ENCODE peak calls at places on chromosomes 16 and 17, in eight cellular contexts. One of them, this sample, is unnamed.

GRCh38 chr17:82553210-82553930 is 33.8 kb downstream of the FOXK2 start:
- DNase-seq in CD8-positive, alpha-beta T cell: no peak
- DNase-seq in hippocampal formation: no peak
- DNase-seq in anterior cingulate cortex: no peak
- DNase-seq in choroid plexus epithelial cell: no peak
- DNase-seq in AG08396: no peak
- DNase-seq in cardiac septum: no peak
- DNase-seq in dermis microvascular lymphatic vessel endothelial cell: no peak
- DNase-seq in this sample: no peak

GRCh38 chr16:12348733-12349704 is 372.5 kb downstream of the SNX29 start:
- DNase-seq in dermis microvascular lymphatic vessel endothelial cell: no peak
- DNase-seq in CD8-positive, alpha-beta T cell: no peak
- DNase-seq in cardiac septum: no peak
- DNase-seq in AG08396: no peak
- DNase-seq in choroid plexus epithelial cell: peak; percentile 9
- DNase-seq in hippocampal formation: no peak
- DNase-seq in anterior cingulate cortex: no peak
- DNase-seq in this sample: no peak

GRCh38 chr16:3065069-3065741 is at the start of gene IL32:
- DNase-seq in anterior cingulate cortex: no peak
- DNase-seq in cardiac septum: peak; percentile 86
- DNase-seq in CD8-positive, alpha-beta T cell: no peak
- DNase-seq in choroid plexus epithelial cell: peak; percentile 86
- DNase-seq in hippocampal formation: no peak
- DNase-seq in dermis microvascular lymphatic vessel endothelial cell: peak; percentile 75
- DNase-seq in AG08396: peak; percentile 89
- DNase-seq in this sample: no peak

GRCh38 chr17:4747847-4748246 is 8.1 kb upstream of the CXCL16 start:
- DNase-seq in dermis microvascular lymphatic vessel endothelial cell: peak; percentile 11
- DNase-seq in cardiac septum: no peak
- DNase-seq in hippocampal formation: no peak
- DNase-seq in AG08396: no peak
- DNase-seq in choroid plexus epithelial cell: no peak
- DNase-seq in anterior cingulate cortex: no peak
- DNase-seq in CD8-positive, alpha-beta T cell: no peak
- DNase-seq in this sample: no peak

GRCh38 chr16:79509221-79509631 is 91.3 kb downstream of the MAF start:
- DNase-seq in AG08396: no peak
- DNase-seq in CD8-positive, alpha-beta T cell: no peak
- DNase-seq in dermis microvascular lymphatic vessel endothelial cell: no peak
- DNase-seq in choroid plexus epithelial cell: no peak
- DNase-seq in anterior cingulate cortex: peak; percentile 17
- DNase-seq in hippocampal formation: peak; percentile 61
- DNase-seq in cardiac septum: no peak
- DNase-seq in this sample: no peak

GRCh38 chr17:77888242-77889134 is 70.0 kb upstream of the TNRC6C start:
- DNase-seq in anterior cingulate cortex: no peak
- DNase-seq in choroid plexus epithelial cell: no peak
- DNase-seq in AG08396: no peak
- DNase-seq in hippocampal formation: no peak
- DNase-seq in cardiac septum: peak; percentile 17
- DNase-seq in dermis microvascular lymphatic vessel endothelial cell: no peak
- DNase-seq in CD8-positive, alpha-beta T cell: no peak
- DNase-seq in this sample: no peak

GRCh38 chr17:73013816-73014663 is 78.4 kb downstream of the SLC39A11 start:
- DNase-seq in anterior cingulate cortex: no peak
- DNase-seq in cardiac septum: no peak
- DNase-seq in dermis microvascular lymphatic vessel endothelial cell: no peak
- DNase-seq in hippocampal formation: no peak
- DNase-seq in AG08396: no peak
- DNase-seq in choroid plexus epithelial cell: peak; percentile 94
- DNase-seq in CD8-positive, alpha-beta T cell: no peak
- DNase-seq in this sample: peak; percentile 63

GRCh38 chr17:19706791-19707727 is 9.3 kb downstream of the SLC47A2 start:
- DNase-seq in anterior cingulate cortex: no peak
- DNase-seq in AG08396: peak; percentile 16
- DNase-seq in choroid plexus epithelial cell: no peak
- DNase-seq in hippocampal formation: no peak
- DNase-seq in CD8-positive, alpha-beta T cell: no peak
- DNase-seq in dermis microvascular lymphatic vessel endothelial cell: no peak
- DNase-seq in cardiac septum: no peak
- DNase-seq in this sample: no peak

GRCh38 chr17:62627904-62628603 is 584 bp downstream of the MRC2 start:
- DNase-seq in choroid plexus epithelial cell: peak; percentile 78
- DNase-seq in dermis microvascular lymphatic vessel endothelial cell: no peak
- DNase-seq in CD8-positive, alpha-beta T cell: no peak
- DNase-seq in anterior cingulate cortex: no peak
- DNase-seq in hippocampal formation: no peak
- DNase-seq in cardiac septum: no peak
- DNase-seq in AG08396: peak; percentile 81
- DNase-seq in this sample: no peak

GRCh38 chr16:11955713-11956123 is 9.3 kb upstream of the TNFRSF17 start:
- DNase-seq in cardiac septum: no peak
- DNase-seq in hippocampal formation: no peak
- DNase-seq in dermis microvascular lymphatic vessel endothelial cell: no peak
- DNase-seq in anterior cingulate cortex: no peak
- DNase-seq in choroid plexus epithelial cell: peak; percentile 57
- DNase-seq in AG08396: peak; percentile 86
- DNase-seq in CD8-positive, alpha-beta T cell: no peak
- DNase-seq in this sample: peak; percentile 56

GRCh38 chr17:15260376-15261062 is 4.6 kb downstream of the PMP22 start:
- DNase-seq in AG08396: peak; percentile 92
- DNase-seq in CD8-positive, alpha-beta T cell: peak; percentile 10
- DNase-seq in anterior cingulate cortex: peak; percentile 85
- DNase-seq in dermis microvascular lymphatic vessel endothelial cell: peak; percentile 58
- DNase-seq in choroid plexus epithelial cell: peak; percentile 90
- DNase-seq in hippocampal formation: peak; percentile 83
- DNase-seq in cardiac septum: peak; percentile 92
- DNase-seq in this sample: peak; percentile 83

GRCh38 chr17:78652913-78653312 is 75.7 kb upstream of the DNAH17 start:
- DNase-seq in hippocampal formation: no peak
- DNase-seq in CD8-positive, alpha-beta T cell: no peak
- DNase-seq in AG08396: no peak
- DNase-seq in dermis microvascular lymphatic vessel endothelial cell: no peak
- DNase-seq in anterior cingulate cortex: no peak
- DNase-seq in choroid plexus epithelial cell: no peak
- DNase-seq in cardiac septum: no peak
- DNase-seq in this sample: no peak

GRCh38 chr17:3802461-3803307 is 1.7 kb upstream of the ITGAE start:
- DNase-seq in AG08396: peak; percentile 80
- DNase-seq in dermis microvascular lymphatic vessel endothelial cell: no peak
- DNase-seq in anterior cingulate cortex: no peak
- DNase-seq in CD8-positive, alpha-beta T cell: no peak
- DNase-seq in choroid plexus epithelial cell: peak; percentile 93
- DNase-seq in hippocampal formation: no peak
- DNase-seq in cardiac septum: no peak
- DNase-seq in this sample: no peak

GRCh38 chr17:47276444-47276843 is 22.8 kb downstream of the ITGB3 start:
- DNase-seq in AG08396: no peak
- DNase-seq in anterior cingulate cortex: no peak
- DNase-seq in hippocampal formation: no peak
- DNase-seq in dermis microvascular lymphatic vessel endothelial cell: no peak
- DNase-seq in CD8-positive, alpha-beta T cell: no peak
- DNase-seq in choroid plexus epithelial cell: no peak
- DNase-seq in cardiac septum: no peak
- DNase-seq in this sample: no peak

GRCh38 chr17:7435676-7436555 is 681 bp downstream of the TMEM102 start:
- DNase-seq in anterior cingulate cortex: peak; percentile 31
- DNase-seq in hippocampal formation: peak; percentile 23
- DNase-seq in CD8-positive, alpha-beta T cell: no peak
- DNase-seq in AG08396: no peak
- DNase-seq in dermis microvascular lymphatic vessel endothelial cell: no peak
- DNase-seq in cardiac septum: no peak
- DNase-seq in choroid plexus epithelial cell: no peak
- DNase-seq in this sample: peak; percentile 59

This sample was measured in PC-9.